ENCODE peak calls at places on chromosome 13, in seven cellular contexts. R, Z, E, K, L, Q and D are unnamed samples.

GRCh38 chr13:21986602-21987001 is 315.7 kb downstream of the FGF9 start:
- DNase-seq in L (no peak), R (no peak), Q (no peak), Z (peak), E (peak), K (peak), D (no peak)

GRCh38 chr13:109748677-109749076 is 37.7 kb downstream of the IRS2 start:
- DNase-seq in Q (no peak), R (no peak), K (no peak), Z (no peak), E (no peak), L (no peak), D (no peak)

GRCh38 chr13:55517312-55517711 is 1623.4 kb upstream of the PRR20A start:
- DNase-seq in R (no peak), L (no peak), E (no peak), Z (no peak), Q (no peak), K (no peak), D (no peak)

GRCh38 chr13:33524086-33524485 is 238.5 kb upstream of the STARD13 start:
- DNase-seq in L (no peak), E (no peak), Z (no peak), K (peak), Q (peak), R (peak), D (no peak)

GRCh38 chr13:91203430-91203829 is 144.1 kb upstream of the MIR17HG start:
- DNase-seq in L (no peak), Z (no peak), Q (no peak), R (no peak), K (no peak), E (no peak), D (no peak)

GRCh38 chr13:97225533-97225932 is 3.4 kb downstream of the MBNL2 start:
- DNase-seq in Q (peak), K (no peak), E (no peak), L (no peak), Z (peak), R (no peak), D (no peak)

GRCh38 chr13:24135674-24136300 is 24.7 kb upstream of the SPATA13 start:
- DNase-seq in K (peak), L (no peak), R (no peak), Z (no peak), Q (no peak), E (no peak), D (no peak)

GRCh38 chr13:83878691-83879410 is 3.4 kb downstream of the SLITRK1 start:
- DNase-seq in Z (no peak), K (no peak), R (no peak), L (no peak), E (no peak), Q (no peak), D (no peak)

GRCh38 chr13:92187378-92187989 is 789.1 kb downstream of the GPC5 start:
- DNase-seq in R (no peak), Q (peak), K (peak), L (no peak), Z (no peak), E (no peak), D (peak)

GRCh38 chr13:79483302-79483701 is 2.3 kb downstream of the NDFIP2 start:
- DNase-seq in L (no peak), Z (no peak), K (peak), E (no peak), R (no peak), Q (peak), D (no peak)

GRCh38 chr13:73677041-73677589 is 457.1 kb downstream of the KLF12 start:
- DNase-seq in K (peak), R (no peak), E (no peak), Q (peak), L (no peak), Z (no peak), D (peak)
- H3K27ac ChIP-seq in K (no peak), R (no peak), E (no peak), Q (peak), L (no peak), Z (no peak), D (peak)

GRCh38 chr13:51154029-51154555 is 43.0 kb upstream of the C13orf42 start:
- DNase-seq in L (no peak), R (no peak), K (peak), E (no peak), Q (no peak), Z (no peak), D (no peak)
- H3K27ac ChIP-seq in L (no peak), R (no peak), K (no peak), E (no peak), Q (no peak), Z (no peak), D (no peak)

GRCh38 chr13:50309872-50310594 is 294.8 kb downstream of the KCNRG start:
- DNase-seq in Q (no peak), Z (no peak), K (no peak), L (no peak), E (no peak), R (no peak), D (no peak)
- H3K27ac ChIP-seq in Q (no peak), Z (no peak), K (no peak), L (no peak), E (no peak), R (no peak), D (no peak)

GRCh38 chr13:113115363-113116205 is 7.0 kb upstream of the F10 start:
- DNase-seq in Q (no peak), E (no peak), K (no peak), L (peak), R (no peak), Z (no peak), D (no peak)
- H3K27ac ChIP-seq in Q (no peak), E (no peak), K (no peak), L (no peak), R (no peak), Z (no peak), D (no peak)

GRCh38 chr13:27183561-27184147 is 12.0 kb upstream of the USP12 start:
- DNase-seq in L (no peak), K (peak), E (no peak), Z (no peak), Q (no peak), R (no peak), D (no peak)
- H3K27ac ChIP-seq in L (peak), K (no peak), E (no peak), Z (no peak), Q (no peak), R (peak), D (no peak)

GRCh38 chr13:62176051-62176450 is 760.4 kb upstream of the PCDH20 start:
- DNase-seq in K (no peak), R (no peak), Z (no peak), E (no peak), L (no peak), Q (no peak), D (no peak)
- H3K27ac ChIP-seq in K (no peak), R (no peak), Z (no peak), E (no peak), L (no peak), Q (no peak), D (no peak)

GRCh38 chr13:51181752-51182383 is 40.3 kb upstream of the FAM124A start:
- DNase-seq in K (no peak), R (no peak), Q (no peak), L (no peak), Z (no peak), E (no peak), D (no peak)

GRCh38 chr13:51180853-51181511 is 41.2 kb upstream of the FAM124A start:
- DNase-seq in R (no peak), Z (no peak), K (no peak), E (no peak), L (no peak), Q (no peak), D (no peak)

GRCh38 chr13:51178456-51179074 is 43.6 kb upstream of the FAM124A start:
- DNase-seq in Z (no peak), Q (no peak), K (peak), E (no peak), L (no peak), R (no peak), D (no peak)

GRCh38 chr13:51177188-51177587 is 45.0 kb upstream of the FAM124A start:
- DNase-seq in Z (no peak), Q (no peak), R (no peak), E (no peak), L (no peak), K (no peak), D (no peak)

GRCh38 chr13:51179432-51179971 is 42.7 kb upstream of the FAM124A start:
- DNase-seq in L (no peak), Q (no peak), E (no peak), K (no peak), R (no peak), Z (no peak), D (no peak)
- H3K27ac ChIP-seq in L (no peak), Q (no peak), E (no peak), K (no peak), R (no peak), Z (no peak), D (no peak)

DNA sequence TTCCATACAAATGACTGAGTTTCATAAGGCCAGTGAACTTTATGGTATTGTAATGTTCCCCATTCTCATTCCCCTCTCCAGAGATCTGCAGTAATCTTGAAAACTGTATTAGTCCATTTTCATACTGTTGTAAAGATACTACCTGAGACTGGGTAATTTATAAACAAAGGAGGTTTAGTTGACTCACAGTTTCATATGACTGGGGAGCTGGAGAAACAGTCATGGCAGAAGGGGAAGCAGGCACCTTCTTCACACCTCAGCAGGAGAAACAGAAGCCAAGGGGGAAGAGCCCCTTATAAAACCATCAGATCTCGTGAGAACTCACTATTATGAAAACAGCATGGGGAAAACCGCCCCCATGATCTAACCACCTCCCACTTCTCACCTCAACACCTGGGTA is 318.7 kb upstream of the KLF12 start:
- DNase-seq in E (no peak), R (no peak), Z (no peak), L (no peak), Q (peak), K (no peak), D (no peak)
- H3K27ac ChIP-seq in E (no peak), R (no peak), Z (no peak), L (no peak), Q (peak), K (no peak), D (no peak)

DNA sequence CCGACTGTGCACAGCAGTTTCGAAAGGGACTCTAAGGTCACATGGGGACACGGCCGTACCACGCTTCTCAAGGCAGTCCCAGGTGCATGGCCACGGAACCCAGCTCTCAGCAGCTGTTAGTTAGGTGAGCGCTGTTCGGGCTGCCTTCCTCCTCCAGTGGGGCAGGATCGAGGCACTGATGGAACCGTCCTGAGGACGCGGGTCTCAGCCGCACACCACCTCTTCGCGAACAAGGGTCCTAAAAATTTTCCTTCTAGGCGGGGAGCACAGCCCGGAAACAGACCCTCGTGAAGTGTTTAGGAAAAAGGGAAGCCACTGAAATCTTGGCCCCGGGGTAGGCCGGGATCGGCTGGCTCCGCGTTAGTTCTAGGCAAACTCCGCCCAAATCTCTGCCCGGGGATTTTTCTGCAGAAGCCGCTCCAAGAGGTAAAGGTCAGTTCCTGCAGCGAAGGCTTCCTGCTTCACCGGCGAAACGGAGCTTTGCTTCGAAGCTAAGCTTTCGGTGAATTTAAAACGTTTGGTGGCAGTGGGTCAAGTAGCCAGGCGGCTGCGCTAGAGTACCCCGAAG is 752 bp downstream of the GJB2 start:
- DNase-seq in Q (peak), Z (no peak), K (peak), R (no peak), L (no peak), E (no peak), D (no peak)
- H3K27ac ChIP-seq in Q (peak), Z (no peak), K (no peak), R (no peak), L (no peak), E (no peak), D (no peak)

GRCh38 chr13:98459721-98460370 is 117.1 kb downstream of the STK24 start:
- DNase-seq in K (no peak), R (no peak), Q (no peak), E (no peak), L (no peak), Z (no peak), D (no peak)
- H3K27ac ChIP-seq in K (no peak), R (no peak), Q (no peak), E (no peak), L (no peak), Z (no peak), D (no peak)